ENCODE peak calls at places on chromosome 10, in four cellular contexts. S is stomach, L is hepatocyte, U is endothelial cell. I is an unnamed sample.
A peak's percentile ranks its signal among the peaks of the same experiment; 100 is the strongest.

GRCh38 chr10:24249829-24250415 is 41.0 kb downstream of the KIAA1217 start:
- DNase-seq in L (peak; percentile 34), U (no peak), S (no peak), I (no peak)

GRCh38 chr10:131766096-131766495 is 134.7 kb upstream of the PPP2R2D start:
- DNase-seq in U (no peak), S (no peak), L (no peak), I (no peak)

GRCh38 chr10:88687853-88688467 is 18.1 kb upstream of the LIPK start:
- DNase-seq in L (peak; percentile 19), U (no peak), S (no peak), I (no peak)

GRCh38 chr10:133100706-133101463 is 13.2 kb downstream of the ADGRA1 start:
- DNase-seq in U (peak; percentile 34), S (peak; percentile 54), L (peak; percentile 41), I (no peak)

GRCh38 chr10:16314259-16314658 is 122.6 kb upstream of the PTER start:
- DNase-seq in L (peak; percentile 3), S (no peak), U (no peak), I (no peak)

GRCh38 chr10:408223-408622 is 273.0 kb downstream of the ZMYND11 start:
- DNase-seq in S (no peak), U (no peak), L (peak; percentile 20), I (no peak)

GRCh38 chr10:126684171-126684745 is 13.8 kb upstream of the C10orf90 start:
- DNase-seq in S (no peak), L (no peak), U (no peak), I (no peak)

GRCh38 chr10:71868192-71868697 is 17.2 kb upstream of the PSAP start:
- DNase-seq in L (peak; percentile 48), S (no peak), U (no peak), I (no peak)

GRCh38 chr10:49312291-49312869 is 13.4 kb downstream of the C10orf71 start:
- DNase-seq in U (no peak), S (no peak), L (no peak), I (no peak)

GRCh38 chr10:23974886-23975830 is 233.8 kb upstream of the KIAA1217 start:
- DNase-seq in S (no peak), L (peak; percentile 24), U (no peak), I (no peak)

GRCh38 chr10:109933984-109934565 is 10.8 kb upstream of the XPNPEP1 start:
- DNase-seq in U (no peak), L (no peak), S (no peak), I (no peak)

GRCh38 chr10:77281719-77282118 is 355.9 kb downstream of the KCNMA1 start:
- DNase-seq in S (no peak), L (no peak), U (no peak), I (no peak)

GRCh38 chr10:7475046-7475860 is 64.4 kb upstream of the SFMBT2 start:
- DNase-seq in U (peak; percentile 60), S (no peak), L (no peak), I (no peak)

GRCh38 chr10:72126184-72126871 is 38.0 kb upstream of the SPOCK2 start:
- DNase-seq in L (peak; percentile 17), S (no peak), U (no peak), I (no peak)

GRCh38 chr10:112336556-112337201 is 37.2 kb upstream of the ACSL5 start:
- DNase-seq in L (no peak), U (no peak), S (no peak), I (no peak)

GRCh38 chr10:11276475-11276990 is 258.9 kb downstream of the CELF2 start:
- DNase-seq in L (no peak), S (no peak), U (no peak), I (no peak)

GRCh38 chr10:71704816-71705215 is 14.8 kb downstream of the C10orf105 start:
- DNase-seq in U (no peak), L (no peak), S (no peak), I (no peak)

GRCh38 chr10:24642921-24643678 is 80.6 kb downstream of the ARHGAP21 start:
- DNase-seq in U (peak; percentile 9), L (peak; percentile 73), S (no peak), I (no peak)

GRCh38 chr10:86226801-86227201 is 139.8 kb downstream of the GRID1 start:
- DNase-seq in S (no peak), L (no peak), U (no peak), I (no peak)

GRCh38 chr10:104122273-104123107 is 519 bp downstream of the SFR1 start:
- DNase-seq in L (no peak), S (no peak), U (no peak), I (no peak)

GRCh38 chr10:132443998-132444876 is 47.2 kb downstream of the PWWP2B start:
- DNase-seq in S (no peak), L (peak; percentile 66), U (no peak), I (no peak)

GRCh38 chr10:116055252-116055918 is 217.6 kb downstream of the GFRA1 start:
- DNase-seq in S (no peak), L (no peak), U (no peak), I (no peak)

GRCh38 chr10:18681366-18681765 is 22.1 kb downstream of the ARL5B start:
- DNase-seq in U (no peak), S (no peak), L (no peak), I (no peak)

GRCh38 chr10:131685576-131685975 is 215.2 kb upstream of the PPP2R2D start:
- DNase-seq in L (no peak), S (no peak), U (no peak), I (no peak)

GRCh38 chr10:91745086-91745831 is 53.0 kb upstream of the TNKS2 start:
- DNase-seq in S (peak; percentile 39), L (peak; percentile 62), U (peak; percentile 26), I (no peak)

GRCh38 chr10:26721561-26721960 is 24.1 kb downstream of the PDSS1 start:
- DNase-seq in S (no peak), L (no peak), U (no peak), I (no peak)

GRCh38 chr10:95447733-95448132 is 113.4 kb downstream of the SORBS1 start:
- DNase-seq in U (no peak), L (peak; percentile 24), S (no peak), I (no peak)

GRCh38 chr10:113519616-113520015 is 33.2 kb upstream of the HABP2 start:
- DNase-seq in U (no peak), S (peak; percentile 19), L (no peak), I (no peak)

GRCh38 chr10:112375721-112376577 is 2.0 kb downstream of the ACSL5 start:
- DNase-seq in U (no peak), L (no peak), S (peak; percentile 84), I (no peak)

GRCh38 chr10:125836746-125837145 is 13.4 kb downstream of the BCCIP start:
- DNase-seq in L (no peak), U (no peak), S (no peak), I (no peak)

GRCh38 chr10:86651631-86652331 is 2.6 kb upstream of the OPN4 start:
- DNase-seq in U (no peak), L (no peak), S (peak; percentile 16), I (no peak)

GRCh38 chr10:72162978-72163377 is 52.8 kb upstream of the ANAPC16 start:
- DNase-seq in U (no peak), S (no peak), L (no peak), I (no peak)

GRCh38 chr10:76433161-76434005 is 1002.0 kb downstream of the LRMDA start:
- DNase-seq in L (peak; percentile 20), U (no peak), S (peak; percentile 49), I (no peak)

GRCh38 chr10:35641430-35642015 is 573 bp downstream of the FZD8 start:
- DNase-seq in S (peak; percentile 28), L (peak; percentile 65), U (peak; percentile 57), I (no peak)

GRCh38 chr10:35642023-35642792 is at the start of gene FZD8:
- DNase-seq in L (peak; percentile 95), S (peak; percentile 94), U (peak; percentile 93), I (peak; percentile 96)

GRCh38 chr10:35640474-35640873 is 1.6 kb downstream of the FZD8 start:
- DNase-seq in U (peak; percentile 76), S (peak; percentile 69), L (peak; percentile 87), I (peak; percentile 88)

GRCh38 chr10:35639651-35640311 is 2.3 kb downstream of the FZD8 start:
- DNase-seq in L (peak; percentile 59), U (peak; percentile 45), S (peak; percentile 33), I (no peak)

GRCh38 chr10:35640951-35641429 is 1.1 kb downstream of the FZD8 start:
- DNase-seq in L (peak; percentile 85), U (peak; percentile 68), S (peak; percentile 70), I (peak; percentile 92)
- TF ChIP-seq CTCF in L (no peak), U (no peak), S (no peak), I (no peak)

DNA sequence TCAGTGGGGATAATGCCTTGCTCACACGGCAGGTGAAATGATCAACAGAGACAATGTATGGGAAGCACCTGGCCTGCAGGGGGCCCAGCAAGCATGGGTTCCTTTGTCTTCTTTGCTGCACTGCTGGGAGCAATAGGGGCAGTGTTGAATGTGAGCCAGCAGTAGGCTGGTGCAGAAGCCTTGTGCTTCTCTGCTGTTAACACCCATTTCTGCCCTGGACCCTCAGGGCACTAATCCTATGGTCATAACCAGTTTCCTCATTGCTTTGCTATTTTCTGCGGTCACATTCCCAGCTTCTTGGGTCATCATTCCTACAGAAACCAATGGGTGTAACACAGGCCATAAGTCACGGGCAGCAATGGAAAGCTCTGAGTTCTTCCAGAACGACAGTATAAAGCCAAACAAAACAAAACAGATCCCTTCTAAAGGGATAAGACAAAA is 10.9 kb upstream of the LGI1 start:
- DNase-seq in S (no peak), U (peak; percentile 17), L (peak; percentile 72), I (peak; percentile 94)
- TF ChIP-seq CTCF in S (no peak), U (peak; percentile 23), L (peak; percentile 45), I (peak; percentile 57)

GRCh38 chr10:4982764-4983226 is 19.6 kb downstream of the AKR1C1 start:
- DNase-seq in L (peak; percentile 32), U (no peak), S (peak; percentile 81), I (no peak)

GRCh38 chr10:4980793-4981192 is 17.6 kb downstream of the AKR1C1 start:
- DNase-seq in S (no peak), L (no peak), U (no peak), I (no peak)

GRCh38 chr10:4984223-4984622 is 19.4 kb downstream of the AKR1C2 start:
- DNase-seq in U (no peak), S (no peak), L (no peak), I (no peak)

GRCh38 chr10:4983615-4984216 is 19.9 kb downstream of the AKR1C2 start:
- DNase-seq in S (no peak), U (no peak), L (no peak), I (no peak)

DNA sequence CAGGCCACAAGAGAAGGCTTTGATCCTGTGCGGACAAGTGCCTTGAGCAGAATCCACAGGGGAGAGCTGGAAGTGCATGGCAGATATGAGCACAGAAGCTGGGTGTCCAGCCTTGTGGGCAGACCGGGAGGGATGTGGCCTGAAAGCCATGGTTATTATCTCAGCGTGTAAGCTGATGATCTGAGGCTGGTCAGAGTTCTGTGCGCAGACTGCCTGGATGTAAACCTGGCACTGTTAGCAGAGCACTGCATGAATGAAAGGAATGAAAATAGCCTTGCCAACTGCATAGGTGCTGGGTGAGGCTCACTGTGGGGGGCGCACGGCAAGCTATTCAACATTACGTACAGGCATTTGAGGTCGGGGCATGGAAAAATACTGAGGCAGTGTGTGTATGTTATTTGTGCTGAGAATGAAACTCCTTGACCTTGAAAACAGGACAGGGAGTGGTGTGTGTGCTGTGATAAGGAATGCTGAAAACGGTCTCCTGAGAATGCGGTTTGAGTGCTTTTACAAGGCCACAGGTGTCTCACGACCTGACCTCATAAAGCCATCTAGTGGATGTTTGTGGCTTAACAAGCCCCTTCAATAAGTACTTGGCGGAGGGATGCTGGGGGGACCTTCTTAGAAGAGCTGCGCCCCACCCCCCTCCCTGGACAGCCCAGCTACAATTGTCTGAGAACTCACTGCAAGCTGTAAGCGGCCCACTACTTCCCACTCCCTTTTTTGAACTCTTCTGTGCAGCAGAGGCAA is 18.7 kb downstream of the AKR1C1 start:
- DNase-seq in L (peak; percentile 76), U (peak; percentile 21), S (peak; percentile 74), I (no peak)
- TF ChIP-seq CTCF in L (peak; percentile 46), U (peak; percentile 15), S (peak; percentile 58), I (peak; percentile 19)

GRCh38 chr10:90138844-90139243 is 437.5 kb downstream of the KIF20B start:
- DNase-seq in L (peak; percentile 14), U (no peak), S (no peak), I (no peak)
- TF ChIP-seq CTCF in L (peak; percentile 26), U (peak; percentile 79), S (no peak), I (peak; percentile 11)

I was measured in osteocyte.